ENCODE peak calls at places on chromosomes 1 and 21, in seven cellular contexts. L, W, Q, H, G, X and P are unnamed samples.

GRCh38 chr1:29584362-29584761 is 348.0 kb downstream of the PTPRU start:
- DNase-seq in L (no peak), W (no peak), Q (no peak), H (no peak), G (no peak), X (no peak), P (no peak)

GRCh38 chr1:20100632-20101355 is 18.5 kb downstream of the PLA2G2D start:
- DNase-seq in L (peak; percentile 61), W (peak; percentile 86), Q (peak; percentile 63), H (peak; percentile 52), G (no peak), X (peak; percentile 43), P (peak; percentile 62)

GRCh38 chr1:92483442-92484170 is 3.1 kb downstream of the GFI1 start:
- DNase-seq in L (no peak), W (peak; percentile 79), Q (no peak), H (no peak), G (peak; percentile 41), X (no peak), P (peak; percentile 72)

GRCh38 chr1:185674201-185674600 is 60.0 kb upstream of the HMCN1 start:
- DNase-seq in L (no peak), W (no peak), Q (no peak), H (no peak), G (no peak), X (peak; percentile 74), P (no peak)

GRCh38 chr1:100671604-100672003 is 47.9 kb upstream of the VCAM1 start:
- DNase-seq in L (no peak), W (no peak), Q (peak; percentile 62), H (no peak), G (no peak), X (peak; percentile 50), P (no peak)

GRCh38 chr1:234621657-234622335 is 11.8 kb upstream of the IRF2BP2 start:
- DNase-seq in L (no peak), W (no peak), Q (no peak), H (no peak), G (no peak), X (no peak), P (no peak)

GRCh38 chr1:67306547-67306946 is 1.1 kb upstream of the IL12RB2 start:
- DNase-seq in L (no peak), W (no peak), Q (no peak), H (no peak), G (no peak), X (no peak), P (no peak)

GRCh38 chr1:208975456-208975855 is 608.1 kb upstream of the CAMK1G start:
- DNase-seq in L (no peak), W (no peak), Q (no peak), H (no peak), G (no peak), X (no peak), P (no peak)

GRCh38 chr1:17158961-17159360 is 39.7 kb upstream of the PADI2 start:
- DNase-seq in L (no peak), W (no peak), Q (no peak), H (no peak), G (no peak), X (no peak), P (no peak)

GRCh38 chr21:30718239-30718909 is at the start of gene KRTAP21-3:
- DNase-seq in L (no peak), W (no peak), Q (no peak), H (peak; percentile 18), G (no peak), X (no peak), P (no peak)

GRCh38 chr1:235511470-235512240 is 7.4 kb upstream of the B3GALNT2 start:
- DNase-seq in L (no peak), W (peak; percentile 56), Q (no peak), H (no peak), G (no peak), X (no peak), P (peak; percentile 14)

GRCh38 chr1:181588631-181589030 is 105.3 kb downstream of the CACNA1E start:
- DNase-seq in L (no peak), W (no peak), Q (no peak), H (no peak), G (no peak), X (no peak), P (no peak)

GRCh38 chr1:181583598-181583997 is 100.3 kb downstream of the CACNA1E start:
- DNase-seq in L (no peak), W (peak; percentile 87), Q (no peak), H (peak; percentile 4), G (no peak), X (no peak), P (no peak)

GRCh38 chr1:181592261-181592859 is 109.0 kb downstream of the CACNA1E start:
- DNase-seq in L (no peak), W (peak; percentile 15), Q (no peak), H (no peak), G (no peak), X (no peak), P (no peak)

GRCh38 chr1:181593042-181593441 is 109.7 kb downstream of the CACNA1E start:
- DNase-seq in L (no peak), W (no peak), Q (no peak), H (no peak), G (no peak), X (no peak), P (no peak)

DNA sequence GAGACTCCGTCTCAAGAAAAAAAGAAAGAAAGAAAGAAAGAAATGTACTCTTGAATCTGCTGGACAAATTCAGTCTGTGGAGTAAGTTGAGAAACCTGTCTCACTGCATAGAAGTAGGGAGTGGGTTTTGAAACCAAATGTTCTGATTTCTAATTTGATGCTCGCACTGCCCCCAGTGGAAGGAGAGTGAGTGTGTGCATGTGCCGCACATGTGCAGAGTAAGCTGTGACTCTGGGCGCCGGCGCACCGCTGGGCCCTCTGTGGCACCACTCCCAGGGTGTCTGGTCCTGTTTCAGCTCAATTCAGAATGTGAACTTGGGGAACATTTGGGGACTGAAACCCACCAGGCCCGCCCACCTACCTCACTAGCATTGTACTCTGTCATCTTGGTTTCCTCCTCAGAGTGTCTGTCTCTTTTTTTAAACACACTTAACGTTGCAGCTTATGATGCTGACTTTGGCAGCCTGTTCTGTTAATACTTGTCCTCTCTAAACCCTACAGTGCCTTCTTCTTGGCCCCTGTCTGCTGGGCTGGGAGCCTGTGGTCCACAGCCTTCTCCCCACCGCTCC is 104.6 kb downstream of the CACNA1E start:
- DNase-seq in L (no peak), W (peak; percentile 67), Q (no peak), H (no peak), G (no peak), X (no peak), P (peak; percentile 10)
- TF ChIP-seq CTCF in L (no peak), W (peak; percentile 54), Q (no peak), H (no peak), G (no peak), X (no peak), P (peak; percentile 46)

DNA sequence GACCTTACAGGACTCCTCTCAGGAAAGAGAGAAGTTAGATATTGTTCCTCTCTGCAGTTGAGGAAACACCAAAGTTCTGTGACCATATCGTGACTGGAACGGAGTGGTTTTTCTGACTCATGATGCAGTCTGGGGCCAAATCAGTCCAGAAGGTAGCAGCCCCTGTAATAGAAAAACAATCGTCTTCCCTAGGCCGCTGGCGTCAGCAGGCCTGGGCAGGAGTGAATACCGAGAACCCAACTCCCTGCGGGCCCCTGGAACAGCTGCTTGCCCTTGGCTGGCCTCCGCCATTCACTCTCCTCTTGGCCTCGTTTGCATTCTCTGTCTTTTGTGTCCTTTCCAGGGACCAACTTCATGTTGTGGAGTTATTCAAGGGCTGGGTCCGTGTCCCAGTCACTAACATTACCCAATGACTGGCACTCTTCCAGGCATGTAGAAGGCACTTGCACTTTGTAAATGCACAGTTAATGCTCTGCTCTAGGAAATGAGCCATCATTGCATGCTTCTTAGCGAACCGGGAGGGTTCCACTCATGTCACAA is 10.9 kb upstream of the CD101 start:
- DNase-seq in L (peak; percentile 70), W (no peak), Q (peak; percentile 76), H (no peak), G (no peak), X (peak; percentile 89), P (no peak)
- H3K27ac ChIP-seq in L (peak overlapping the region; percentile 75), W (no peak overlapping the region), Q (peak overlapping the region; percentile 3), H (no peak overlapping the region), G (no peak overlapping the region), X (peak overlapping the region; percentile 2), P (no peak overlapping the region)

DNA sequence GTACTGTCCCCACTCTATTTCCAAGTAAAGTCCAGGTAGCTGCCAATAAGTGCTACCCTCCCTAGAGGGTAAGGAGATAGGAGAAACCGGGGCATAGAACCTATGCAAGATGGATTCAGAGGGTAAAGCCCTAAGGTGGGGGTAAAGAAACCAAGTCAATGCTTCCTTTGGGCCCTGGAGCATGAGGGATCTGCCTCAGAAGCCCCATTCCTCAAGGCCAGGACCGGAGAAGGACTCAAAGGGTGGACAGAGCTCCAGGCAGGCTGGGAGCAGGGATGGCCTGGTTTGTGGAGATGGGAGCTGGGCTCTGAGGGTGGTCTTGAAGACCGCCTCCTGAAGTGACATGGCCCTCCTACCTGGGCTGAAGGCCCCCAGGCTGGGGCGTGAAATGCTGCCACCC is 3.9 kb downstream of the EPHA2 start:
- DNase-seq in L (no peak), W (no peak), Q (no peak), H (no peak), G (no peak), X (peak; percentile 50), P (no peak)
- H3K4me3 ChIP-seq in L (no peak overlapping the region), W (no peak overlapping the region), Q (no peak overlapping the region), H (no peak overlapping the region), G (no peak overlapping the region), X (peak overlapping the region; percentile 16), P (no peak overlapping the region)

GRCh38 chr1:21267191-21268077 is 22.8 kb downstream of the ECE1 start:
- DNase-seq in L (no peak), W (no peak), Q (no peak), H (no peak), G (no peak), X (no peak), P (no peak)

GRCh38 chr1:21270086-21270689 is 20.1 kb downstream of the ECE1 start:
- DNase-seq in L (peak; percentile 91), W (peak; percentile 94), Q (peak; percentile 61), H (peak; percentile 54), G (peak; percentile 79), X (peak; percentile 84), P (peak; percentile 75)

GRCh38 chr1:21269461-21270085 is 20.7 kb downstream of the ECE1 start:
- DNase-seq in L (peak; percentile 83), W (no peak), Q (no peak), H (no peak), G (no peak), X (no peak), P (no peak)

GRCh38 chr1:21266119-21266774 is 24.0 kb downstream of the ECE1 start:
- DNase-seq in L (no peak), W (no peak), Q (no peak), H (no peak), G (no peak), X (peak; percentile 39), P (no peak)

DNA sequence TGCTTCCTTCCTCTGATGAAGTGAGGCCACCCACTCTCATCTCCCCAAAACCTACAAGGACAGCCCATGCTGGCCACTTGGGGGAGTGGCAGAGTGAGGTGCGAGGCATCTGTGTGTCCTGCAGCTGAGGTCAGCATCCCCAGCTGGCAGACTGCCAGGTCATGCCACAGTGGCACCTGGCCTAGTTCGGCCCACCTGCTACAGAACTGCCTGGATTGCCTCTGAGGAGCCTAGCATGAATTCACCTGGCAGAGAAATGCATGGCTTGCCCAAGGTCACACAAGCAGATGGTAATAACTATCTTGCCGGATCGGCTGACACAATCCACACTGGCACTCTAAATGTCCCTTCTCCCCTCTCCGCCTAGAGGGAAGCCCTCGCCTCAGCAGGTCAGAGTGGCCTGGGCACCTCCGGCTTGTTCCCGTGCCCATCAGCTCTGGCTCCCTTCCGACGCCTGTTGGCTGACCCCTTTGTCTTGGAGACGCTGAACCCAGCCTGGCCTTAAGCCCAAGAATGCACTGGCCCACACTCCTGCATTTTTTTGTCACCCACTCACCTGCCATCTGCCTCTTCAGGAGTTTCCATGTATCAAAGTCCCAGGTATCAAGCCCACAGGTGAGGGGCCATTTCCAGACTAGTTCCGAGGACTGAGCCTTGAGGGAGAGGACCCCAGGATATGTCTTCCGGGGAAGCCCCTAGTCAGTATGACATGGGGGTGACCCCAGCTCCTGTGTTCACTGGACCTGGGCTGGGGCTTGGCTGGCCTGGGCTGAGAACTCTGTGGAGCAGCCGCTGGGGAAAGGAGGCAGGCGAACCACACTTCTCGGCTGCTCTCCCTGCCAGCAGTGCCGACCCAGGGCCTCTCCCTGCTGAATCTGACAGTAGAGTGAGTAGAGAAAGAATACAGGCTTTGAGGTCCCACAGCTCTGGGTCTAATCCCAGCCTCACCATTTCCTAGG is 21.7 kb downstream of the ECE1 start:
- DNase-seq in L (peak; percentile 78), W (no peak), Q (no peak), H (no peak), G (no peak), X (peak; percentile 28), P (no peak)
- TF ChIP-seq CTCF in L (no peak), W (no peak), Q (no peak), H (no peak), G (no peak), X (no peak), P (no peak)